ENCODE peak calls at places on chromosomes 1 and 21, in five cellular contexts. N, X, B, E and O are unnamed samples.

GRCh38 chr1:208036177-208036808 is 125.4 kb upstream of the CD34 start:
- DNase-seq in X (peak), B (peak), N (no peak), E (peak), O (peak)

GRCh38 chr1:21655259-21655658 is 13.9 kb downstream of the RAP1GAP start:
- DNase-seq in N (no peak), X (no peak), B (no peak), E (no peak), O (no peak)

GRCh38 chr21:45913416-45913765 is 68.2 kb upstream of the COL6A1 start:
- DNase-seq in E (no peak), B (no peak), X (no peak), N (no peak), O (no peak)

GRCh38 chr1:65393345-65393744 is 27.1 kb upstream of the LEPR start:
- DNase-seq in B (peak), N (no peak), E (peak), X (no peak), O (peak)

GRCh38 chr1:118154220-118154619 is 30.8 kb downstream of the SPAG17 start:
- DNase-seq in X (no peak), N (no peak), B (peak), E (no peak), O (peak)

GRCh38 chr1:171141336-171142051 is 43.6 kb upstream of the FMO2 start:
- DNase-seq in N (no peak), B (no peak), X (peak), E (peak), O (peak)

GRCh38 chr1:203267347-203267846 is 37.9 kb upstream of the BTG2 start:
- DNase-seq in B (peak), X (peak), N (peak), E (peak), O (peak)

GRCh38 chr1:201420608-201421002 is 925 bp downstream of the TNNI1 start:
- DNase-seq in N (no peak), E (no peak), X (no peak), B (no peak), O (no peak)

GRCh38 chr1:26126321-26127084 is 14.9 kb downstream of the PDIK1L start:
- DNase-seq in B (peak), E (peak), X (peak), N (no peak), O (peak)

GRCh38 chr1:111184648-111185047 is 15.8 kb downstream of the DENND2D start:
- DNase-seq in B (no peak), N (no peak), X (no peak), E (no peak), O (no peak)

GRCh38 chr1:159054427-159054826 is 22.1 kb downstream of the AIM2 start:
- DNase-seq in B (no peak), E (no peak), N (no peak), X (peak), O (peak)

GRCh38 chr1:165080253-165080896 is 276.1 kb downstream of the LMX1A start:
- DNase-seq in N (no peak), E (peak), B (no peak), X (no peak), O (peak)

GRCh38 chr1:167562697-167563096 is 9.1 kb upstream of the CREG1 start:
- DNase-seq in E (peak), N (no peak), X (peak), B (no peak), O (peak)

DNA sequence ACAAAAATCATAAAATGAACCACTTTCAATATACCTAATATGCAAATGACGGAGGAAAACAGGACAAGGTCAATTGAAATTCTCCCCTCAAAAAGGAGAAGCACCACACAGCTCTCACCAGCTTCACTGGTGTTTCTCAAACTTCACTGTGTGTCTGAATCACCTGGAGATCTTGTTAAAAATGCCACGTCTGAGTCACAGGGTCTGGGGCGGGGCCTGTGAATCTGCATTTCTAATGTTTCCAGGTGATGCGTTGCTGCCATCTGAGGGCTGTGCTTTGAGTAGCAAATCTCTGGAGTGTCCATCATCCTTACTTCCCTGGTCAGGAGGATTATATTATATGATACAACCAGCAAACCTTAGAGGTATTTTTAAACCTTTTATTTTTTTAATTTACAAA is 9.0 kb downstream of the CLDN19 start:
- DNase-seq in E (peak), B (peak), N (no peak), X (peak), O (peak)
- TF ChIP-seq CTCF in E (no peak), B (no peak), N (no peak), X (no peak), O (peak)

GRCh38 chr1:67144696-67145095 is 9.9 kb upstream of the C1orf141 start:
- DNase-seq in E (peak), X (no peak), N (no peak), B (peak), O (no peak)
- TF ChIP-seq CTCF in E (peak), X (peak), N (no peak), B (peak), O (peak)

DNA sequence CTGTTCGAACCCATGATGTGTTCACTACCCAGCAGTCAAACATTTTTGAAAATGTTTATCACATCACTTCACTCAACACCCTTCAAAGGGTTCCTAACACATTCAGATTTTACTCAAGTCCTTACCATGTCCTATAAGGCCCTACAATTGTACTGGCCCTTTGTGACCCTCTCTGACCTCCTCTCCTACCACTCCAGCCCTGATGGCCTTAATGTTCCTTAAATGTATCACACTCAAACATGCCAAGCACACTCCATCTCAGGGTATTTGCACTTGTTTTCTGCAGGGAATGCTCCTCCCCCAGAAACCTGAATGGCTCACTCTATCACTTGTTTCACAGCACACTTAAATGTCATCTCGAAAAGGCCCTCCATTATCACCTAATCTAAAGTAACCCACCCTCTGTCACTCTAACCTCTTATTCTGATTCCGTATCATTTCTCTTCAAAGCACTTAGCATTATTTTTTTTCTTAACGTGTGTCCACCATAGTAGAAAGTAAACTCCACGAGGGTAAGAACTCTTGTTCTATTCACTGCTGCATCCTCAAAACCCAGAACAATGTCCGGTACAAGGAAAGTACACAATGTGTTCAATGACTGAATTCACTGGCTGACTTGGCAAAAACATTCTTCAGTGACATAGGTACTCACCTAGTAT is 7.3 kb downstream of the ARID4B start:
- DNase-seq in B (no peak), N (no peak), E (no peak), X (no peak), O (no peak)
- TF ChIP-seq CTCF in B (no peak), N (no peak), E (no peak), X (no peak), O (no peak)

GRCh38 chr1:11774753-11775152 is 12.8 kb downstream of the C1orf167 start:
- DNase-seq in B (no peak), E (no peak), N (no peak), X (no peak), O (no peak)
- TF ChIP-seq CTCF in B (no peak), E (no peak), N (no peak), X (no peak), O (no peak)

GRCh38 chr1:8003431-8004112 is 22.5 kb downstream of the ERRFI1 start:
- DNase-seq in N (no peak), B (no peak), X (no peak), E (peak), O (peak)
- TF ChIP-seq CTCF in N (no peak), B (no peak), X (no peak), E (no peak), O (no peak)

DNA sequence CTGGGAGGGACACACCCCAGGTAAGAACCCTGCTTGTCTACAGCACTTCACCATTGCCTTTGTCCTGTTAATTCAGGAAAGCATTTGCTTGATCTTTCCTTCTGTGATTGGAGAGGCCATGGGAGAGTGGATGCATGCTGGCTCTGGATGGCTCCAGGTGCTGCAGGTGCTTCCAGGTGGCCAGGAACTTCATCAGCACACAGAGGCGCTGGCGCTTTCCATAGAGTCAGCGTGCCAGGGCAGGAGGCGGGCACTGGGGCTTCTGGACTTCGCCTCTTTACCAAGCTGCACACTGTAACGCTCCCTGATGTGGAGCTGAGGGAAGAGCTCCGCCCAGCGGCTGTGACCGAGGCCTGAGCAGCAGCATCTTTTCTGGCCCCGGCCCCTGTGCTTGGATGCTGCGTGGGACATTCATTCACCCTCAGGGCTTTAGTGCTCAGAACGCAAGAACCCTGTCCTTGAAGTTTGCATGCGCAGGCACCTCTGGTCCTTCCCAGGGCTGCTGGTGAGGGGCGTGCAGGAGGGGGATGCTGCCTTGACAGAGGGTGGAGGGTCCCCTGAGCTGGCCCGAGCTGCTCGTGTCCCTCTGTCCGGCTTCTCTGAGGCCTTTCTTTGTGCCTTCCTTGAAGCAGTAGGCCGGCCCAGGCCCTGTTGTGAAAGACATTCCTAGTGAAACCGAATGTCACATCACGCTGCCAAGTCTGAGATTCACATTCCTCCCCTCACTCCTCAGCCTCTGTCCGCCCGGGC is 1.6 kb upstream of the MX2 start:
- DNase-seq in B (no peak), X (peak), E (peak), N (no peak), O (no peak)
- TF ChIP-seq CTCF in B (no peak), X (no peak), E (no peak), N (peak), O (no peak)

GRCh38 chr1:8831329-8831728 is 13.9 kb upstream of the RERE start:
- DNase-seq in X (peak), N (no peak), B (no peak), E (no peak), O (no peak)
- TF ChIP-seq CTCF in X (peak), N (no peak), B (no peak), E (peak), O (no peak)

GRCh38 chr1:43969746-43970466 is at the start of gene DPH2:
- DNase-seq in E (peak), B (peak), N (peak), X (peak), O (peak)
- TF ChIP-seq CTCF in E (peak), B (no peak), N (no peak), X (no peak), O (no peak)

GRCh38 chr21:17903029-17903806 is 84.1 kb upstream of the C21orf91 start:
- DNase-seq in N (no peak), X (peak), B (peak), E (peak), O (peak)
- TF ChIP-seq CTCF in N (no peak), X (no peak), B (no peak), E (no peak), O (peak)